ENCODE peak calls at places on chromosomes 3 and 15, in six cellular contexts. One of them, this sample, is unnamed.

GRCh38 chr3:135982404-135982761 is 16.9 kb downstream of the PPP2R3A start:
- DNase-seq in GM20000: no peak
- DNase-seq in RWPE1: no peak
- DNase-seq in foreskin melanocyte: no peak
- DNase-seq in left kidney: no peak
- DNase-seq in NB4: no peak
- DNase-seq in this sample: no peak

GRCh38 chr15:73328986-73329385 is 39.8 kb downstream of the HCN4 start:
- DNase-seq in left kidney: peak
- DNase-seq in NB4: no peak
- DNase-seq in foreskin melanocyte: no peak
- DNase-seq in GM20000: no peak
- DNase-seq in RWPE1: no peak
- DNase-seq in this sample: no peak

GRCh38 chr3:36373084-36373483 is 7.2 kb upstream of the STAC start:
- DNase-seq in RWPE1: no peak
- DNase-seq in GM20000: no peak
- DNase-seq in NB4: no peak
- DNase-seq in foreskin melanocyte: no peak
- DNase-seq in left kidney: no peak
- DNase-seq in this sample: no peak

GRCh38 chr3:66335671-66336070 is 114.9 kb downstream of the SLC25A26 start:
- DNase-seq in NB4: no peak
- DNase-seq in foreskin melanocyte: no peak
- DNase-seq in RWPE1: no peak
- DNase-seq in left kidney: no peak
- DNase-seq in GM20000: no peak
- DNase-seq in this sample: no peak

GRCh38 chr3:156181509-156181908 is 61.1 kb downstream of the KCNAB1 start:
- DNase-seq in RWPE1: peak
- DNase-seq in GM20000: no peak
- DNase-seq in NB4: peak
- DNase-seq in left kidney: no peak
- DNase-seq in foreskin melanocyte: no peak
- DNase-seq in this sample: no peak

GRCh38 chr3:120129718-120130117 is 35.5 kb upstream of the GSK3B start:
- DNase-seq in NB4: no peak
- DNase-seq in RWPE1: no peak
- DNase-seq in foreskin melanocyte: no peak
- DNase-seq in GM20000: no peak
- DNase-seq in left kidney: no peak
- DNase-seq in this sample: no peak

GRCh38 chr15:74196175-74196574 is 6.4 kb downstream of the STRA6 start:
- DNase-seq in left kidney: peak
- DNase-seq in foreskin melanocyte: peak
- DNase-seq in GM20000: no peak
- DNase-seq in NB4: no peak
- DNase-seq in RWPE1: peak
- DNase-seq in this sample: no peak

GRCh38 chr15:57994468-57995154 is 70.9 kb downstream of the ALDH1A2 start:
- DNase-seq in RWPE1: no peak
- DNase-seq in GM20000: no peak
- DNase-seq in foreskin melanocyte: peak
- DNase-seq in NB4: no peak
- DNase-seq in left kidney: peak
- DNase-seq in this sample: peak

GRCh38 chr3:169744332-169745054 is 20.4 kb downstream of the TERC start:
- DNase-seq in foreskin melanocyte: no peak
- DNase-seq in NB4: peak
- DNase-seq in RWPE1: no peak
- DNase-seq in GM20000: no peak
- DNase-seq in left kidney: peak
- DNase-seq in this sample: no peak

GRCh38 chr3:134463676-134464611 is 21.8 kb downstream of the ANAPC13 start:
- DNase-seq in NB4: no peak
- DNase-seq in left kidney: peak
- DNase-seq in RWPE1: no peak
- DNase-seq in GM20000: no peak
- DNase-seq in foreskin melanocyte: no peak
- DNase-seq in this sample: no peak

GRCh38 chr3:127305499-127305898 is 17.7 kb upstream of the PRR20G start:
- DNase-seq in NB4: no peak
- DNase-seq in GM20000: no peak
- DNase-seq in foreskin melanocyte: no peak
- DNase-seq in left kidney: no peak
- DNase-seq in RWPE1: no peak
- DNase-seq in this sample: no peak

GRCh38 chr3:99808163-99808794 is 9.4 kb upstream of the CMSS1 start:
- DNase-seq in left kidney: peak
- DNase-seq in NB4: peak
- DNase-seq in GM20000: peak
- DNase-seq in foreskin melanocyte: peak
- DNase-seq in RWPE1: peak
- DNase-seq in this sample: peak

GRCh38 chr3:128969993-128970740 is 23.7 kb downstream of the CFAP92 start:
- DNase-seq in foreskin melanocyte: peak
- DNase-seq in NB4: peak
- DNase-seq in GM20000: peak
- DNase-seq in left kidney: peak
- DNase-seq in RWPE1: peak
- DNase-seq in this sample: peak

GRCh38 chr15:76056931-76057330 is 2.9 kb upstream of the TMEM266 start:
- DNase-seq in NB4: peak
- DNase-seq in foreskin melanocyte: no peak
- DNase-seq in left kidney: no peak
- DNase-seq in GM20000: peak
- DNase-seq in RWPE1: peak
- DNase-seq in this sample: no peak

GRCh38 chr3:86991840-86992430 is 986 bp upstream of the VGLL3 start:
- DNase-seq in NB4: no peak
- DNase-seq in GM20000: no peak
- DNase-seq in RWPE1: no peak
- DNase-seq in foreskin melanocyte: no peak
- DNase-seq in left kidney: peak
- DNase-seq in this sample: no peak

GRCh38 chr3:148727242-148727641 is 29.5 kb downstream of the AGTR1 start:
- DNase-seq in NB4: peak
- DNase-seq in GM20000: peak
- DNase-seq in foreskin melanocyte: peak
- DNase-seq in left kidney: peak
- DNase-seq in RWPE1: peak
- DNase-seq in this sample: peak

GRCh38 chr15:49041406-49041805 is 4.8 kb downstream of the SECISBP2L start:
- DNase-seq in left kidney: no peak
- DNase-seq in RWPE1: no peak
- DNase-seq in foreskin melanocyte: no peak
- DNase-seq in GM20000: no peak
- DNase-seq in NB4: no peak
- DNase-seq in this sample: no peak

GRCh38 chr3:57062119-57062631 is 1.7 kb downstream of the SPATA12 start:
- DNase-seq in foreskin melanocyte: no peak
- DNase-seq in NB4: no peak
- DNase-seq in GM20000: no peak
- DNase-seq in RWPE1: no peak
- DNase-seq in left kidney: no peak
- DNase-seq in this sample: peak

GRCh38 chr3:43794776-43795175 is 104.0 kb downstream of the ABHD5 start:
- DNase-seq in RWPE1: peak
- DNase-seq in GM20000: no peak
- DNase-seq in NB4: no peak
- DNase-seq in foreskin melanocyte: no peak
- DNase-seq in left kidney: no peak
- DNase-seq in this sample: no peak

GRCh38 chr3:141368062-141368924 is at the start of gene ZBTB38:
- DNase-seq in GM20000: peak
- DNase-seq in foreskin melanocyte: peak
- DNase-seq in left kidney: peak
- DNase-seq in RWPE1: peak
- DNase-seq in NB4: no peak
- DNase-seq in this sample: peak

GRCh38 chr15:93291380-93291779 is 202.4 kb upstream of the RGMA start:
- DNase-seq in RWPE1: no peak
- DNase-seq in foreskin melanocyte: no peak
- DNase-seq in NB4: no peak
- DNase-seq in GM20000: no peak
- DNase-seq in left kidney: no peak
- DNase-seq in this sample: no peak

GRCh38 chr3:42424911-42425310 is 14.5 kb upstream of the LYZL4 start:
- DNase-seq in RWPE1: no peak
- DNase-seq in left kidney: no peak
- DNase-seq in foreskin melanocyte: no peak
- DNase-seq in GM20000: no peak
- DNase-seq in NB4: no peak
- DNase-seq in this sample: no peak

GRCh38 chr15:63601026-63601726 is 4.0 kb downstream of the FBXL22 start:
- DNase-seq in GM20000: peak
- DNase-seq in RWPE1: peak
- DNase-seq in foreskin melanocyte: no peak
- DNase-seq in NB4: peak
- DNase-seq in left kidney: peak
- DNase-seq in this sample: peak

GRCh38 chr3:184620799-184621119 is 59.2 kb downstream of the EPHB3 start:
- DNase-seq in RWPE1: no peak
- DNase-seq in GM20000: no peak
- DNase-seq in NB4: peak
- DNase-seq in foreskin melanocyte: no peak
- DNase-seq in left kidney: no peak
- DNase-seq in this sample: no peak

GRCh38 chr15:32942286-32942927 is 224.6 kb downstream of the GREM1 start:
- DNase-seq in NB4: no peak
- DNase-seq in RWPE1: no peak
- DNase-seq in left kidney: no peak
- DNase-seq in GM20000: no peak
- DNase-seq in foreskin melanocyte: no peak
- DNase-seq in this sample: no peak

GRCh38 chr3:48129921-48130320 is 58.3 kb downstream of the CDC25A start:
- DNase-seq in left kidney: peak
- DNase-seq in GM20000: no peak
- DNase-seq in foreskin melanocyte: no peak
- DNase-seq in NB4: no peak
- DNase-seq in RWPE1: no peak
- DNase-seq in this sample: no peak

GRCh38 chr15:92346063-92346462 is 47.6 kb upstream of the ST8SIA2 start:
- DNase-seq in left kidney: no peak
- DNase-seq in foreskin melanocyte: no peak
- DNase-seq in NB4: no peak
- DNase-seq in RWPE1: no peak
- DNase-seq in GM20000: no peak
- DNase-seq in this sample: no peak

GRCh38 chr3:134677196-134677986 is 26.6 kb upstream of the KY start:
- DNase-seq in foreskin melanocyte: no peak
- DNase-seq in RWPE1: no peak
- DNase-seq in NB4: peak
- DNase-seq in GM20000: peak
- DNase-seq in left kidney: peak
- DNase-seq in this sample: no peak

GRCh38 chr15:76391847-76392246 is 55.3 kb downstream of the ISL2 start:
- DNase-seq in NB4: no peak
- DNase-seq in RWPE1: no peak
- DNase-seq in GM20000: no peak
- DNase-seq in foreskin melanocyte: no peak
- DNase-seq in left kidney: no peak
- DNase-seq in this sample: no peak

This sample was measured in SHP77.